ENCODE peak calls at places on chromosomes 13 and 19, in four cellular contexts. A is GM13976, V is endothelial cell, I is cardiac fibroblast. W is an unnamed sample.

GRCh38 chr19:16384688-16385087 is 60.1 kb downstream of the KLF2 start:
- DNase-seq in A (no peak), V (no peak), I (no peak), W (no peak)

GRCh38 chr19:49565261-49565660 is 15.1 kb downstream of the NOSIP start:
- DNase-seq in A (no peak), V (no peak), I (peak; percentile 66), W (no peak)

GRCh38 chr19:17565611-17566010 is 10.2 kb downstream of the COLGALT1 start:
- DNase-seq in A (no peak), V (no peak), I (no peak), W (no peak)

GRCh38 chr13:23385931-23386330 is 47.6 kb downstream of the SACS start:
- DNase-seq in A (no peak), V (no peak), I (no peak), W (no peak)

GRCh38 chr19:2405256-2405655 is 22.1 kb downstream of the TIMM13 start:
- DNase-seq in A (peak; percentile 8), V (no peak), I (peak; percentile 21), W (no peak)

GRCh38 chr13:83536941-83537340 is 345.3 kb downstream of the SLITRK1 start:
- DNase-seq in A (no peak), V (no peak), I (no peak), W (no peak)

GRCh38 chr13:33610471-33611015 is 207.4 kb upstream of the RFC3 start:
- DNase-seq in A (no peak), V (no peak), I (peak; percentile 44), W (no peak)

GRCh38 chr13:114076329-114076761 is 56.1 kb downstream of the RASA3 start:
- DNase-seq in A (no peak), V (no peak), I (no peak), W (no peak)

GRCh38 chr19:7257148-7258041 is 36.8 kb downstream of the INSR start:
- DNase-seq in A (no peak), V (no peak), I (peak; percentile 77), W (no peak)

GRCh38 chr19:1402411-1403070 is 1.2 kb upstream of the GAMT start:
- DNase-seq in A (no peak), V (no peak), I (no peak), W (no peak)

GRCh38 chr13:36789730-36790129 is 29.3 kb upstream of the RFXAP start:
- DNase-seq in A (no peak), V (no peak), I (no peak), W (no peak)

GRCh38 chr19:12140545-12141404 is 625 bp upstream of the ZNF20 start:
- DNase-seq in A (peak; percentile 78), V (peak; percentile 81), I (peak; percentile 88), W (peak; percentile 71)

GRCh38 chr19:11064831-11065303 is 24.4 kb upstream of the LDLR start:
- DNase-seq in A (no peak), V (no peak), I (peak; percentile 43), W (no peak)

GRCh38 chr13:93079294-93079693 is 147.3 kb upstream of the GPC6 start:
- DNase-seq in A (no peak), V (no peak), I (peak; percentile 62), W (no peak)

GRCh38 chr19:1516395-1516753 is 3.6 kb upstream of the ADAMTSL5 start:
- DNase-seq in A (no peak), V (no peak), I (no peak), W (no peak)

GRCh38 chr19:35142531-35143230 is 374 bp upstream of the FXYD7 start:
- DNase-seq in A (peak; percentile 81), V (peak; percentile 72), I (peak; percentile 52), W (peak; percentile 65)

GRCh38 chr13:50136678-50137077 is 121.4 kb downstream of the KCNRG start:
- DNase-seq in A (no peak), V (no peak), I (no peak), W (no peak)

GRCh38 chr13:40394304-40394983 is 272.0 kb downstream of the FOXO1 start:
- DNase-seq in A (no peak), V (no peak), I (no peak), W (no peak)

GRCh38 chr13:85243831-85244230 is 555.4 kb downstream of the SLITRK6 start:
- DNase-seq in A (no peak), V (no peak), I (peak; percentile 59), W (no peak)

DNA sequence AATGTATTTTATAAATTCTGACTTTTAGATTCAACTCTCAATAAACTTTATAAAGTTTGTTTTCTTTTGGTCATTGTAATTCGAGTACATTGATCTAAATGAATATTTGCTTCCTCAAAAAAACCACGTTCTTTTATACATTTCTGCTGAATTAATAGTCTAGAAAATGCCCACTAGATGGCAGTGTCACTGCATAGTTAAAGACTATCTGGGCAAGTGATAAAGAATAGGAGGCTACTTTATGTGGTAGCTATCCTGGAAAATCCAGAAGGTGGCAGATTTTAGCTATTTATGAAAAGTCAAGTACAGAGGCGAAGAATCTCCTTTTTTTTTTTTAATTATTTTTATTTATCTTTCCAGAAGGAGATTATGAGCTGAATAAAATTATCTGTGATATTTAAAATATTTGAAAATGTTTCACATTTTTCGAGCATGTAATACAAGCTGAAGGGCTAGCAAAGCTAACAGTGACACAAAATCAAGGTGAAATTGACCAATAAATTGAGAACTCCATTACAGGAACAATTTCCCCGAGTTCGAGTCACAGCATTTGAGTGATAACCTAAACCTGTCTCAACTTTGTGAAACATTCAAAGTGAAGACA is 221.8 kb downstream of the OLFM4 start:
- DNase-seq in A (peak; percentile 33), V (peak; percentile 37), I (peak; percentile 79), W (no peak)
- TF ChIP-seq CTCF in A (peak; percentile 48), V (peak; percentile 92), I (peak; percentile 62), W (peak; percentile 96)

GRCh38 chr13:24627090-24627714 is 53.0 kb upstream of the ATP12A start:
- DNase-seq in A (no peak), V (peak; percentile 84), I (peak; percentile 10), W (no peak)
- TF ChIP-seq CTCF in A (no peak), V (peak; percentile 87), I (peak; percentile 32), W (no peak)

GRCh38 chr13:59318320-59318930 is 845.3 kb downstream of the DIAPH3 start:
- DNase-seq in A (peak; percentile 27), V (peak; percentile 86), I (peak; percentile 71), W (no peak)

GRCh38 chr13:59312776-59313175 is 851.0 kb downstream of the DIAPH3 start:
- DNase-seq in A (no peak), V (no peak), I (no peak), W (no peak)
- TF ChIP-seq CTCF in A (no peak), V (no peak), I (no peak), W (no peak)

DNA sequence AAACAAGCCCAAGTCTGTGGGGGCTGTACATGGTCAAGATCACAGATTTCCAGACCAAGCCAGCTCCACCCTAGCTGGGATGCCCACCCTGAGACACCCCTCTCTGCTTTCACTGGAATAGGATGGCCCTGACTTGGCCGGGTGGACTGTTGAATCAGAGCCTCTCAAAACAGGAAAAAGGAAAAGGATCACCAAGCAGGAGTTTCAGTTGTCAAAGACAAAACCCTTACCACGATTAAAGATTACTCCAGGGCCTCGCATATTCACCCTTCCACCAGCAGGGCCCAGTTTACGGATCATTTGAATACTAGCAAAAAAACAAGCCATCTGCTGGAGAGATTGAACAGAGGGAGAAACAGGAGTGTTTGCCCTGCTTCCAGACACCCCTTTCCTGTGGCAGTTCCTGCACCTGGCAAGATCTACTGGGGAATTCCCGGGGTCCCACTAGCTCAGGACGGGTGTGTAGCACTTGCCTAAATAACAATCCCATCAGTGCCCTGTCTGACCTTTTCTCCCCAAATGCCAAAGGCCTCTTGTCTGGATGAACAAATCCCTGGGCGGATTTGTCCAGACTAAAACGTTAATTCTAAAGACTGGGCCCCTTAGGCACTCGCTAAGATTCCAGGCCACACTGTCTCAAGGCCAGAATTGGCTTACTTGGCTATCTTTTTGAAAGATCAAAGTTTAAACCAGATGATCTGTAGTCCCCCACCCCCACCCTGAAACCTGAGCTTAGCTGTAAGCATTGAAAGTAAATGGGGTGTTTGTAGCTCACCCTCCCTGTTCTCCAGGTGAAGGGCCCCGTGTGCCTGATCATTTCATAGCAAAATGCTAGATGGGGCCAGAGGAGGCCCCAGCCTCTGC is 38.4 kb downstream of the ACTN4 start:
- DNase-seq in A (no peak), V (peak; percentile 52), I (peak; percentile 83), W (no peak)
- TF ChIP-seq CTCF in A (no peak), V (peak; percentile 53), I (peak; percentile 67), W (no peak)